ENCODE peak calls at places on chromosomes 2 and 18, in five cellular contexts. Y is naive thymus-derived CD8-positive, alpha-beta T cell; Q is stimulated activated naive CD8-positive, alpha-beta T cell treated with anti-CD3 and anti-CD28 coated beads, Interleukin-15, Interleukin-2, amounts not matched to agents 100 U/mL and 50 U/mL, for 24 hours; A is activated CD8-positive, alpha-beta T cell treated with anti-CD3 and anti-CD28 coated beads for 36 hours; W is CD4-positive, alpha-beta T cell. R is an unnamed sample.

GRCh38 chr2:49351531-49351930 is 197.2 kb upstream of the FSHR start:
- ATAC-seq in Q (no peak), Y (no peak), W (no peak), A (no peak), R (no peak)

GRCh38 chr2:188695953-188696352 is 278.2 kb upstream of the COL3A1 start:
- ATAC-seq in Q (no peak), A (no peak), W (no peak), Y (no peak), R (no peak)

GRCh38 chr2:25596506-25596905 is 76.9 kb downstream of the DTNB start:
- ATAC-seq in W (no peak), A (no peak), Y (no peak), Q (no peak), R (no peak)

GRCh38 chr18:45168883-45169585 is 446.2 kb upstream of the SLC14A2 start:
- ATAC-seq in W (no peak), Y (no peak), Q (no peak), A (no peak), R (no peak)

GRCh38 chr18:49723648-49724180 is 89.6 kb downstream of the ACAA2 start:
- ATAC-seq in Y (no peak), W (no peak), A (peak), Q (peak), R (peak)

GRCh38 chr2:223759569-223760430 is 77.6 kb downstream of the AP1S3 start:
- ATAC-seq in A (peak), Y (no peak), Q (no peak), W (no peak), R (no peak)

GRCh38 chr2:225017098-225017685 is 25.1 kb downstream of the DOCK10 start:
- ATAC-seq in A (no peak), Y (no peak), W (no peak), Q (no peak), R (no peak)

GRCh38 chr18:32287249-32287648 is 97.4 kb downstream of the MEP1B start:
- ATAC-seq in Q (no peak), Y (no peak), W (no peak), A (no peak), R (no peak)

GRCh38 chr2:204005940-204006721 is 69.6 kb downstream of the ICOS start:
- ATAC-seq in W (peak), A (peak), Y (no peak), Q (no peak), R (no peak)

GRCh38 chr2:207746131-207746530 is 23.6 kb downstream of the FZD5 start:
- ATAC-seq in W (peak), A (peak), Q (peak), Y (peak), R (peak)

R was measured in stimulated activated memory B cell treated with anti-CD40 and anti-IgM and Interleukin-4, amounts not matched to agents 10 μg/mL and 1 μg/mL and 100 μg/mL, for 72 hours.